ENCODE peak calls at places on chromosomes 3 and 15, in seven cellular contexts. One of them, this sample, is unnamed.

GRCh38 chr3:48023377-48023776 is 7.2 kb upstream of the MAP4 start:
- DNase-seq in HT-29: no peak
- DNase-seq in T-helper 2 cell: no peak
- DNase-seq in stimulated activated CD8-positive, alpha-beta memory T cell treated with anti-CD3 and anti-CD28 coated beads, Interleukin-7, amount 100 ng/mL, for 1 hour: no peak
- DNase-seq in NCI-H2171: no peak
- DNase-seq in mesenchymal stem cell: peak; percentile 48
- DNase-seq in nephron progenitor cell: no peak
- DNase-seq in this sample: no peak

GRCh38 chr3:100634493-100635272 is 25.3 kb downstream of the ADGRG7 start:
- DNase-seq in HT-29: peak; percentile 84
- DNase-seq in T-helper 2 cell: no peak
- DNase-seq in stimulated activated CD8-positive, alpha-beta memory T cell treated with anti-CD3 and anti-CD28 coated beads, Interleukin-7, amount 100 ng/mL, for 1 hour: no peak
- DNase-seq in NCI-H2171: no peak
- DNase-seq in mesenchymal stem cell: peak; percentile 33
- DNase-seq in nephron progenitor cell: peak; percentile 3
- DNase-seq in this sample: peak; percentile 16

GRCh38 chr3:31277582-31277981 is 255.1 kb upstream of the STT3B start:
- DNase-seq in HT-29: no peak
- DNase-seq in T-helper 2 cell: no peak
- DNase-seq in stimulated activated CD8-positive, alpha-beta memory T cell treated with anti-CD3 and anti-CD28 coated beads, Interleukin-7, amount 100 ng/mL, for 1 hour: no peak
- DNase-seq in NCI-H2171: no peak
- DNase-seq in mesenchymal stem cell: no peak
- DNase-seq in nephron progenitor cell: no peak
- DNase-seq in this sample: no peak

GRCh38 chr3:95407709-95408463 is 1345.0 kb downstream of the NSUN3 start:
- DNase-seq in HT-29: no peak
- DNase-seq in T-helper 2 cell: no peak
- DNase-seq in stimulated activated CD8-positive, alpha-beta memory T cell treated with anti-CD3 and anti-CD28 coated beads, Interleukin-7, amount 100 ng/mL, for 1 hour: no peak
- DNase-seq in NCI-H2171: no peak
- DNase-seq in mesenchymal stem cell: no peak
- DNase-seq in nephron progenitor cell: no peak
- DNase-seq in this sample: no peak

GRCh38 chr3:170751894-170752283 is 118.1 kb downstream of the RPL22L1 start:
- DNase-seq in HT-29: no peak
- DNase-seq in T-helper 2 cell: no peak
- DNase-seq in stimulated activated CD8-positive, alpha-beta memory T cell treated with anti-CD3 and anti-CD28 coated beads, Interleukin-7, amount 100 ng/mL, for 1 hour: no peak
- DNase-seq in NCI-H2171: no peak
- DNase-seq in mesenchymal stem cell: peak; percentile 79
- DNase-seq in nephron progenitor cell: no peak
- DNase-seq in this sample: no peak

GRCh38 chr15:33328105-33328504 is 17.3 kb downstream of the RYR3 start:
- DNase-seq in HT-29: no peak
- DNase-seq in T-helper 2 cell: no peak
- DNase-seq in stimulated activated CD8-positive, alpha-beta memory T cell treated with anti-CD3 and anti-CD28 coated beads, Interleukin-7, amount 100 ng/mL, for 1 hour: no peak
- DNase-seq in NCI-H2171: no peak
- DNase-seq in mesenchymal stem cell: no peak
- DNase-seq in nephron progenitor cell: no peak
- DNase-seq in this sample: no peak

GRCh38 chr15:50181983-50182232 is at the start of gene SLC27A2:
- DNase-seq in HT-29: peak; percentile 78
- DNase-seq in T-helper 2 cell: no peak
- DNase-seq in stimulated activated CD8-positive, alpha-beta memory T cell treated with anti-CD3 and anti-CD28 coated beads, Interleukin-7, amount 100 ng/mL, for 1 hour: no peak
- DNase-seq in NCI-H2171: no peak
- DNase-seq in mesenchymal stem cell: no peak
- DNase-seq in nephron progenitor cell: no peak
- DNase-seq in this sample: peak; percentile 88

GRCh38 chr3:33682770-33683169 is 35.3 kb downstream of the CLASP2 start:
- DNase-seq in HT-29: no peak
- DNase-seq in T-helper 2 cell: no peak
- DNase-seq in stimulated activated CD8-positive, alpha-beta memory T cell treated with anti-CD3 and anti-CD28 coated beads, Interleukin-7, amount 100 ng/mL, for 1 hour: no peak
- DNase-seq in NCI-H2171: no peak
- DNase-seq in mesenchymal stem cell: no peak
- DNase-seq in nephron progenitor cell: no peak
- DNase-seq in this sample: no peak

GRCh38 chr3:74443102-74443501 is 171.4 kb downstream of the CNTN3 start:
- DNase-seq in HT-29: no peak
- DNase-seq in T-helper 2 cell: no peak
- DNase-seq in stimulated activated CD8-positive, alpha-beta memory T cell treated with anti-CD3 and anti-CD28 coated beads, Interleukin-7, amount 100 ng/mL, for 1 hour: no peak
- DNase-seq in NCI-H2171: no peak
- DNase-seq in mesenchymal stem cell: no peak
- DNase-seq in nephron progenitor cell: no peak
- DNase-seq in this sample: no peak

GRCh38 chr15:70376929-70377691 is 279.4 kb upstream of the TLE3 start:
- DNase-seq in HT-29: no peak
- DNase-seq in T-helper 2 cell: no peak
- DNase-seq in stimulated activated CD8-positive, alpha-beta memory T cell treated with anti-CD3 and anti-CD28 coated beads, Interleukin-7, amount 100 ng/mL, for 1 hour: no peak
- DNase-seq in NCI-H2171: peak; percentile 73
- DNase-seq in mesenchymal stem cell: peak; percentile 46
- DNase-seq in nephron progenitor cell: peak; percentile 63
- DNase-seq in this sample: no peak

GRCh38 chr3:23304424-23304823 is 101.3 kb downstream of the UBE2E2 start:
- DNase-seq in HT-29: no peak
- DNase-seq in T-helper 2 cell: no peak
- DNase-seq in stimulated activated CD8-positive, alpha-beta memory T cell treated with anti-CD3 and anti-CD28 coated beads, Interleukin-7, amount 100 ng/mL, for 1 hour: no peak
- DNase-seq in NCI-H2171: no peak
- DNase-seq in mesenchymal stem cell: no peak
- DNase-seq in nephron progenitor cell: no peak
- DNase-seq in this sample: no peak

GRCh38 chr3:194142156-194142910 is 6.4 kb downstream of the HES1 start:
- DNase-seq in HT-29: peak; percentile 86
- DNase-seq in T-helper 2 cell: no peak
- DNase-seq in stimulated activated CD8-positive, alpha-beta memory T cell treated with anti-CD3 and anti-CD28 coated beads, Interleukin-7, amount 100 ng/mL, for 1 hour: no peak
- DNase-seq in NCI-H2171: no peak
- DNase-seq in mesenchymal stem cell: peak; percentile 82
- DNase-seq in nephron progenitor cell: no peak
- DNase-seq in this sample: no peak

GRCh38 chr15:71997691-71998090 is 120.3 kb downstream of the MYO9A start:
- DNase-seq in HT-29: no peak
- DNase-seq in T-helper 2 cell: no peak
- DNase-seq in stimulated activated CD8-positive, alpha-beta memory T cell treated with anti-CD3 and anti-CD28 coated beads, Interleukin-7, amount 100 ng/mL, for 1 hour: no peak
- DNase-seq in NCI-H2171: no peak
- DNase-seq in mesenchymal stem cell: no peak
- DNase-seq in nephron progenitor cell: no peak
- DNase-seq in this sample: no peak

GRCh38 chr3:18438586-18438985 is 13.4 kb upstream of the SATB1 start:
- DNase-seq in HT-29: no peak
- DNase-seq in T-helper 2 cell: no peak
- DNase-seq in stimulated activated CD8-positive, alpha-beta memory T cell treated with anti-CD3 and anti-CD28 coated beads, Interleukin-7, amount 100 ng/mL, for 1 hour: no peak
- DNase-seq in NCI-H2171: no peak
- DNase-seq in mesenchymal stem cell: no peak
- DNase-seq in nephron progenitor cell: no peak
- DNase-seq in this sample: no peak

GRCh38 chr3:178856804-178857203 is 214.8 kb downstream of the ZMAT3 start:
- DNase-seq in HT-29: no peak
- DNase-seq in T-helper 2 cell: no peak
- DNase-seq in stimulated activated CD8-positive, alpha-beta memory T cell treated with anti-CD3 and anti-CD28 coated beads, Interleukin-7, amount 100 ng/mL, for 1 hour: no peak
- DNase-seq in NCI-H2171: no peak
- DNase-seq in mesenchymal stem cell: no peak
- DNase-seq in nephron progenitor cell: no peak
- DNase-seq in this sample: no peak

GRCh38 chr3:13142552-13143380 is 69.5 kb upstream of the IQSEC1 start:
- DNase-seq in HT-29: no peak
- DNase-seq in T-helper 2 cell: no peak
- DNase-seq in stimulated activated CD8-positive, alpha-beta memory T cell treated with anti-CD3 and anti-CD28 coated beads, Interleukin-7, amount 100 ng/mL, for 1 hour: no peak
- DNase-seq in NCI-H2171: no peak
- DNase-seq in mesenchymal stem cell: no peak
- DNase-seq in nephron progenitor cell: no peak
- DNase-seq in this sample: no peak

GRCh38 chr3:172040976-172041963 is 1.9 kb downstream of the FNDC3B start:
- DNase-seq in HT-29: peak; percentile 62
- DNase-seq in T-helper 2 cell: no peak
- DNase-seq in stimulated activated CD8-positive, alpha-beta memory T cell treated with anti-CD3 and anti-CD28 coated beads, Interleukin-7, amount 100 ng/mL, for 1 hour: no peak
- DNase-seq in NCI-H2171: no peak
- DNase-seq in mesenchymal stem cell: peak; percentile 60
- DNase-seq in nephron progenitor cell: peak; percentile 21
- DNase-seq in this sample: peak; percentile 19

GRCh38 chr3:197168606-197169005 is 129.8 kb downstream of the DLG1 start:
- DNase-seq in HT-29: no peak
- DNase-seq in T-helper 2 cell: no peak
- DNase-seq in stimulated activated CD8-positive, alpha-beta memory T cell treated with anti-CD3 and anti-CD28 coated beads, Interleukin-7, amount 100 ng/mL, for 1 hour: no peak
- DNase-seq in NCI-H2171: no peak
- DNase-seq in mesenchymal stem cell: peak; percentile 60
- DNase-seq in nephron progenitor cell: no peak
- DNase-seq in this sample: no peak

GRCh38 chr3:98743071-98743470 is 20.1 kb upstream of the ST3GAL6 start:
- DNase-seq in HT-29: no peak
- DNase-seq in T-helper 2 cell: no peak
- DNase-seq in stimulated activated CD8-positive, alpha-beta memory T cell treated with anti-CD3 and anti-CD28 coated beads, Interleukin-7, amount 100 ng/mL, for 1 hour: no peak
- DNase-seq in NCI-H2171: no peak
- DNase-seq in mesenchymal stem cell: no peak
- DNase-seq in nephron progenitor cell: no peak
- DNase-seq in this sample: no peak

GRCh38 chr3:125032683-125033082 is 23.1 kb downstream of the HEG1 start:
- DNase-seq in HT-29: no peak
- DNase-seq in T-helper 2 cell: no peak
- DNase-seq in stimulated activated CD8-positive, alpha-beta memory T cell treated with anti-CD3 and anti-CD28 coated beads, Interleukin-7, amount 100 ng/mL, for 1 hour: no peak
- DNase-seq in NCI-H2171: no peak
- DNase-seq in mesenchymal stem cell: no peak
- DNase-seq in nephron progenitor cell: no peak
- DNase-seq in this sample: no peak

This sample was measured in LoVo.